ENCODE peak calls at places on chromosomes 7 and 10, in eight cellular contexts. O, U, Z, M, F, X, G and E are unnamed samples.

GRCh38 chr7:100142461-100142860 is 6.3 kb upstream of the LAMTOR4 start:
- DNase-seq in O (no peak), U (no peak), Z (no peak), M (no peak), F (no peak), X (no peak), G (no peak), E (no peak)

GRCh38 chr10:4170181-4170580 is 385.2 kb upstream of the KLF6 start:
- DNase-seq in O (no peak), U (no peak), Z (no peak), M (no peak), F (no peak), X (no peak), G (no peak), E (no peak)

GRCh38 chr10:83908987-83909386 is 230.3 kb upstream of the GHITM start:
- DNase-seq in O (no peak), U (no peak), Z (no peak), M (no peak), F (no peak), X (no peak), G (no peak), E (no peak)

GRCh38 chr7:46191776-46192175 is 270.7 kb upstream of the IGFBP3 start:
- DNase-seq in O (no peak), U (no peak), Z (peak; percentile 45), M (no peak), F (no peak), X (peak; percentile 78), G (no peak), E (no peak)

GRCh38 chr10:110540038-110540437 is 27.5 kb upstream of the SMC3 start:
- DNase-seq in O (no peak), U (no peak), Z (no peak), M (no peak), F (no peak), X (no peak), G (no peak), E (no peak)

GRCh38 chr10:43076876-43077420 is at the start of gene RET:
- DNase-seq in O (peak; percentile 93), U (no peak), Z (peak; percentile 9), M (no peak), F (no peak), X (peak; percentile 40), G (no peak), E (peak; percentile 76)

GRCh38 chr10:69703766-69704191 is 73.7 kb downstream of the FAM241B start:
- DNase-seq in O (no peak), U (no peak), Z (peak; percentile 97), M (no peak), F (peak; percentile 77), X (peak; percentile 98), G (no peak), E (no peak)

GRCh38 chr7:43569424-43569823 is 13.5 kb upstream of the STK17A start:
- DNase-seq in O (no peak), U (peak; percentile 48), Z (peak; percentile 86), M (no peak), F (peak; percentile 87), X (peak; percentile 93), G (no peak), E (peak; percentile 46)

GRCh38 chr10:48898426-48898825 is 41.2 kb downstream of the LRRC18 start:
- DNase-seq in O (no peak), U (no peak), Z (no peak), M (no peak), F (no peak), X (no peak), G (no peak), E (no peak)

GRCh38 chr7:47454066-47454950 is 127.6 kb downstream of the TNS3 start:
- DNase-seq in O (no peak), U (no peak), Z (no peak), M (no peak), F (peak; percentile 58), X (no peak), G (no peak), E (no peak)

GRCh38 chr10:118628397-118628796 is 32.9 kb upstream of the PRLHR start:
- DNase-seq in O (no peak), U (no peak), Z (no peak), M (no peak), F (no peak), X (no peak), G (no peak), E (no peak)

GRCh38 chr10:118624747-118625146 is 29.3 kb upstream of the PRLHR start:
- DNase-seq in O (no peak), U (no peak), Z (no peak), M (no peak), F (no peak), X (no peak), G (no peak), E (no peak)

GRCh38 chr10:118625504-118625903 is 30.1 kb upstream of the PRLHR start:
- DNase-seq in O (no peak), U (no peak), Z (no peak), M (no peak), F (no peak), X (no peak), G (no peak), E (no peak)

GRCh38 chr10:118629211-118629610 is 33.8 kb upstream of the PRLHR start:
- DNase-seq in O (no peak), U (no peak), Z (peak; percentile 28), M (no peak), F (no peak), X (no peak), G (no peak), E (no peak)

DNA sequence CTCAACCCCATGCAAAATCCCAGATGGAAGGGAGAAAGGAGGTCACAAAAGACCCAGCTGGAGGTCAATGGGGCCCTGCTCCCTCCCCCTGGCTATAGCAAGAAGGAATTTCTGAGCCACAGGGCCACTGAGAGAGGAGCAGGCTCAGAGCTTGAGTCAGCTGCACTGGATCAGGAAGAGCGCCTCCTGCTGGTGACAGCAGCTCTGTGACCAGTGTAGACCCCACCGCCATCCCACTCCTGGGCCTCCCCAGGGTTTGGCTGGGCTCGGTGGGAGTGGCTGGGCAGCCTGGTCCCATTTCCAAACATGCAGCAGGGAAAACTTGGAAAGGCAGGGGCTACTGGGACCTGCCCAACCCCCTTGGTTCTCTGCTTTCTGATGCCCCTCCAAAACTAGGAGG is 31.5 kb upstream of the PRLHR start:
- DNase-seq in O (peak; percentile 44), U (no peak), Z (no peak), M (no peak), F (no peak), X (no peak), G (no peak), E (no peak)
- TF ChIP-seq CTCF in O (peak; percentile 55), U (peak; percentile 8), Z (peak; percentile 22), M (no peak), F (no peak), X (peak; percentile 18), G (peak; percentile 17), E (peak; percentile 44)

DNA sequence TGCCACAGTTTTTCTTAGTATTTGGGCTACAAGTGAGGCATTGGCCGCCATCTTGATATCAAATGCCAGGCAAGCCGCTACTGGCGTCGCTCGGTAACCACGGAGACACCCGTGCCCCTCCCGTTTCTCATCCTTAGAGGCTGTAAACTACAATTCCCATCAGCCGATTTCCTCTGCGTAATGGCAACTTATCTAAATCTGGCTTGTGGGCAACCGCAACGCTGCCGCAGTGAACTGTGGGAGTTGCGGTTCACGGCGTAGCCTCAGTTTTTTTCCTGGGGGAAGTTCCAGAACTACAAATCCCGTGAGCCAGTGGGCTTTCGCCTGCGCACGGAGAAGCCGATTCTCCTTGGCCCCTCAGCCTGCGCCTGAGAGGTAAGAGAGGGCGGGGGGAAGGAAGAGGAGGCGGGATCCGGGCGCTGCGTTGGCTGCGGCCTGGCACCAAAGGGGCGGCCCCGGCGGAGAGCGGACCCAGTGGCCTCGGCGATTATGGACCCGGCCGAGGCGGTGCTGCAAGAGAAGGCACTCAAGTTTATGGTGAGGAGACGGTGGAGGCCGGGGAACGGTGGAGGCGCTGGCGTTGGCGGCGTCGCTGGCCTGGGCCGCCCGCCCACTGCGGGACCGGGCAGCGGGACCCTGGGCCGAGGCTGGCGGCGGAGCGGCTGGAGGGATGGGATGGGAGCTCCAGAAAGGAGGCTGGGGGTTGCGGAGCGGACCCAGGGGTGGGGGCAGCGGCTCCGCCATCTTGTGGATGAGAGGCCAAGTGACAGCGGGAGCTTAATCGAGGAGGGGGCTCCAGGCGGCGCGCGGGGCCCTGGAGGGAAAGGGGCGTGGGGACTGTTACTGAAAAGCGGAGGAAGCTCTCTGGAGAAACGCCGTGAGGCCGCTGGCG is at the start of gene BTRC:
- DNase-seq in O (peak; percentile 77), U (peak; percentile 94), Z (peak; percentile 100), M (peak; percentile 89), F (peak; percentile 99), X (peak; percentile 100), G (peak; percentile 88), E (peak; percentile 93)
- TF ChIP-seq CTCF in O (no peak), U (no peak), Z (no peak), M (no peak), F (peak; percentile 6), X (peak; percentile 1), G (peak; percentile 14), E (peak; percentile 14)

DNA sequence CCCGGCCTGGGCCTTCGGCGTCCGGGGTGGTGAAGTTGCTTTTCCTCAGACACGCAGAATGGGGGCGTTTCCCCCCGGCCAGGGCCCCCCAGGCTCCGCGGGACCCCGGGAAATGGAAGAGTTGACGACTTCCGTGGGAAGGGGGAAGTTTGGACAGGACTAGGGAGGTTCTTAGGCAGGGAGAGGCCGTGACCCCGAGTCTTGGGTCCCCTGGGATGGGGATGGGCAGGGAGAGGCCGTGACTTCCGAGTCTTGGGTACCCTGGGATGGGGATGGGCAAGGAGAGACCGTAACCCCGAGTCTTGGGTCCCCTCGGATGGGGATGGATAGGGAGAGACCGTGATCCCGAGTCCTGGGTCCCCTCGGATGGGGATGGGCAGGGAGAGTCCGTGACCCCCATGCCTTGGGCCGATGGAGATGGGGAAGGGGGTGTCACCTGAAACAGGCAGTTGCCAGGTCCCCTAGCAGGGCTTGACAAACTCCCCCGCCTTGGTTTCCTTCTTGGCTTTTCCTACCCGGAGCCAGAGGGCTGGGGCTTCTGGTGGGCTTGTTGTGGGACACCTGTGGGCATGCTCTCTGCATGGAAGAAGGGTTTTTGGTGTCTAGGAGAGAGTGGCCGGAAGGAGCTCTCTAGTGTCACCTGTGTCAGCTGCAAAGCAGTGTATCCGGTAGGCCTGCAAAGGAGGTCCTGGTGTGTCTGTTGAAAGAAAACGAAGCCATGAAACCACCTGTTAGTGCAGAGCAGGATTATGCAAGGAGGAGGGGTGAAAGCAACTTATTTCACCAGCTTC is 1.1 kb downstream of the TRRAP start:
- DNase-seq in O (peak; percentile 42), U (peak; percentile 78), Z (peak; percentile 31), M (no peak), F (no peak), X (peak; percentile 45), G (no peak), E (peak; percentile 77)
- TF ChIP-seq CTCF in O (peak; percentile 39), U (peak; percentile 46), Z (no peak), M (peak; percentile 4), F (peak; percentile 10), X (peak; percentile 49), G (peak; percentile 6), E (peak; percentile 50)

GRCh38 chr10:31139497-31139896 is 107.8 kb upstream of the ZNF438 start:
- DNase-seq in O (no peak), U (no peak), Z (no peak), M (no peak), F (no peak), X (no peak), G (no peak), E (no peak)
- TF ChIP-seq CTCF in O (no peak), U (no peak), Z (no peak), M (no peak), F (no peak), X (no peak), G (no peak), E (no peak)